ENCODE peak calls at places on chromosomes 12 and 14, in five cellular contexts. One of them, this sample, is unnamed.

GRCh38 chr12:52372216-52373154 is 5.2 kb upstream of the KRT85 start:
- DNase-seq in H1: peak
- DNase-seq in stomach: peak
- DNase-seq in GM12878: no peak
- DNase-seq in transverse colon: peak
- DNase-seq in this sample: peak

GRCh38 chr12:20748198-20748597 is 53.1 kb downstream of the SLCO1C1 start:
- DNase-seq in H1: no peak
- DNase-seq in stomach: no peak
- DNase-seq in GM12878: no peak
- DNase-seq in transverse colon: no peak
- DNase-seq in this sample: no peak

GRCh38 chr12:77087427-77087826 is 22.1 kb upstream of the E2F7 start:
- DNase-seq in H1: no peak
- DNase-seq in stomach: no peak
- DNase-seq in GM12878: no peak
- DNase-seq in transverse colon: no peak
- DNase-seq in this sample: no peak

GRCh38 chr12:65280306-65280705 is 1.8 kb downstream of the MSRB3 start:
- DNase-seq in H1: no peak
- DNase-seq in stomach: no peak
- DNase-seq in GM12878: no peak
- DNase-seq in transverse colon: no peak
- DNase-seq in this sample: no peak

GRCh38 chr14:61553730-61554641 is 141.3 kb upstream of the HIF1A start:
- DNase-seq in H1: no peak
- DNase-seq in stomach: no peak
- DNase-seq in GM12878: no peak
- DNase-seq in transverse colon: no peak
- DNase-seq in this sample: peak

GRCh38 chr12:52291267-52291935 is at the start of gene KRT81:
- DNase-seq in H1: no peak
- DNase-seq in stomach: peak
- DNase-seq in GM12878: no peak
- DNase-seq in transverse colon: no peak
- DNase-seq in this sample: peak

GRCh38 chr12:132710422-132711168 is at the start of gene PGAM5:
- DNase-seq in H1: peak
- DNase-seq in stomach: peak
- DNase-seq in GM12878: peak
- DNase-seq in transverse colon: peak
- DNase-seq in this sample: peak

GRCh38 chr12:16730772-16731171 is 124.8 kb upstream of the LMO3 start:
- DNase-seq in H1: no peak
- DNase-seq in stomach: no peak
- DNase-seq in GM12878: no peak
- DNase-seq in transverse colon: no peak
- DNase-seq in this sample: no peak

GRCh38 chr14:26191123-26191522 is 406.7 kb downstream of the NOVA1 start:
- DNase-seq in H1: no peak
- DNase-seq in stomach: no peak
- DNase-seq in GM12878: no peak
- DNase-seq in transverse colon: no peak
- DNase-seq in this sample: no peak

GRCh38 chr12:5965950-5966383 is 20.9 kb upstream of the ANO2 start:
- DNase-seq in H1: no peak
- DNase-seq in stomach: peak
- DNase-seq in GM12878: no peak
- DNase-seq in transverse colon: peak
- DNase-seq in this sample: no peak

GRCh38 chr12:107748472-107748871 is 12.5 kb downstream of the PRDM4 start:
- DNase-seq in H1: no peak
- DNase-seq in stomach: no peak
- DNase-seq in GM12878: no peak
- DNase-seq in transverse colon: no peak
- DNase-seq in this sample: no peak

GRCh38 chr14:96189288-96189711 is 15.3 kb upstream of the BDKRB2 start:
- DNase-seq in H1: no peak
- DNase-seq in stomach: no peak
- DNase-seq in GM12878: no peak
- DNase-seq in transverse colon: no peak
- DNase-seq in this sample: no peak

GRCh38 chr14:99081156-99081765 is 190.7 kb downstream of the BCL11B start:
- DNase-seq in H1: no peak
- DNase-seq in stomach: no peak
- DNase-seq in GM12878: no peak
- DNase-seq in transverse colon: no peak
- DNase-seq in this sample: peak

GRCh38 chr14:36091096-36091495 is 85.4 kb downstream of the PTCSC3 start:
- DNase-seq in H1: no peak
- DNase-seq in stomach: peak
- DNase-seq in GM12878: peak
- DNase-seq in transverse colon: no peak
- DNase-seq in this sample: no peak

GRCh38 chr14:39547845-39548244 is 115.6 kb upstream of the FBXO33 start:
- DNase-seq in H1: no peak
- DNase-seq in stomach: no peak
- DNase-seq in GM12878: no peak
- DNase-seq in transverse colon: no peak
- DNase-seq in this sample: no peak

GRCh38 chr12:108403952-108404351 is 64.8 kb upstream of the CMKLR1 start:
- DNase-seq in H1: no peak
- DNase-seq in stomach: no peak
- DNase-seq in GM12878: no peak
- DNase-seq in transverse colon: no peak
- DNase-seq in this sample: no peak

GRCh38 chr14:71472281-71472960 is 459.8 kb upstream of the RGS6 start:
- DNase-seq in H1: no peak
- DNase-seq in stomach: no peak
- DNase-seq in GM12878: no peak
- DNase-seq in transverse colon: no peak
- DNase-seq in this sample: no peak

GRCh38 chr12:94618995-94619695 is 31.2 kb downstream of the TMCC3 start:
- DNase-seq in H1: no peak
- DNase-seq in stomach: no peak
- DNase-seq in GM12878: no peak
- DNase-seq in transverse colon: no peak
- DNase-seq in this sample: no peak

GRCh38 chr12:106301611-106302321 is 767 bp upstream of the TCP11L2 start:
- DNase-seq in H1: peak
- DNase-seq in stomach: peak
- DNase-seq in GM12878: peak
- DNase-seq in transverse colon: peak
- DNase-seq in this sample: no peak

GRCh38 chr14:82757775-82758174 is 1224.1 kb upstream of the SEL1L start:
- DNase-seq in H1: no peak
- DNase-seq in stomach: no peak
- DNase-seq in GM12878: no peak
- DNase-seq in transverse colon: no peak
- DNase-seq in this sample: no peak
- TF ChIP-seq EP300 in H1: no peak
- TF ChIP-seq EP300 in stomach: no peak
- TF ChIP-seq EP300 in GM12878: no peak
- TF ChIP-seq EP300 in transverse colon: no peak
- TF ChIP-seq EP300 in this sample: no peak

GRCh38 chr14:101135796-101136742 is 232.5 kb upstream of the RTL1 start:
- DNase-seq in H1: no peak
- DNase-seq in stomach: peak
- DNase-seq in GM12878: no peak
- DNase-seq in transverse colon: no peak
- DNase-seq in this sample: no peak

GRCh38 chr14:101134851-101135486 is 231.4 kb upstream of the RTL1 start:
- DNase-seq in H1: no peak
- DNase-seq in stomach: peak
- DNase-seq in GM12878: no peak
- DNase-seq in transverse colon: no peak
- DNase-seq in this sample: no peak

GRCh38 chr14:101133068-101133467 is 229.5 kb upstream of the RTL1 start:
- DNase-seq in H1: no peak
- DNase-seq in stomach: no peak
- DNase-seq in GM12878: no peak
- DNase-seq in transverse colon: no peak
- DNase-seq in this sample: peak

GRCh38 chr14:101132588-101132987 is 229.1 kb upstream of the RTL1 start:
- DNase-seq in H1: no peak
- DNase-seq in stomach: no peak
- DNase-seq in GM12878: no peak
- DNase-seq in transverse colon: no peak
- DNase-seq in this sample: no peak

GRCh38 chr14:101134161-101134631 is 230.7 kb upstream of the RTL1 start:
- DNase-seq in H1: no peak
- DNase-seq in stomach: no peak
- DNase-seq in GM12878: no peak
- DNase-seq in transverse colon: no peak
- DNase-seq in this sample: no peak
- TF ChIP-seq CTCF in H1: no peak
- TF ChIP-seq CTCF in stomach: no peak
- TF ChIP-seq CTCF in GM12878: no peak
- TF ChIP-seq CTCF in transverse colon: no peak
- TF ChIP-seq CTCF in this sample: no peak

DNA sequence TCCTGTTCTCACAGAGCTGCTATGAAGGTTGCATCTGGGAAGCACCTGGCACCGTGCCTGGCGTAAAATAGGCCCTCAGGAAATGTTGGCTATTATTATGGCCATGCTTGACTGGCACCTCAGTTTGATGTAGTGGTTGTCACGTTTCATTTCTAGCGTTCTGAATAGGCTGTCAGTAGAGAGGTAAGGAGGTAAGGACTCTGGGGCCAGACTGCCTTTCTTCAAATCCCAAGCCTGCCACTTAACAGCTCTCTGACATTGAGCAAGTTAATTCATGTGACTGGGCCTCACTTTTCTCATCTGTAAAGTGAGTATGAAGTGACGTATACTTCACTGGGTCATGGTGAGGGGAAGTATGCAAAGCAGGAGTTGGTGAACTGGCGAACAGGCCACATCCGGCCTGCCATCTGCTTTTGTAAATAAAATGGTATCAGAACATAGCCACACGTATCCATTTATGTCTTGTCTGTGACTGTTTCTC is 196.2 kb downstream of the CACNA1C start:
- DNase-seq in H1: no peak
- DNase-seq in stomach: no peak
- DNase-seq in GM12878: peak
- DNase-seq in transverse colon: no peak
- DNase-seq in this sample: no peak
- TF ChIP-seq POLR2AphosphoS5 in H1: no peak
- TF ChIP-seq POLR2AphosphoS5 in stomach: no peak
- TF ChIP-seq POLR2AphosphoS5 in GM12878: no peak
- TF ChIP-seq POLR2AphosphoS5 in transverse colon: no peak
- TF ChIP-seq POLR2AphosphoS5 in this sample: no peak

GRCh38 chr12:89390802-89391673 is 38.7 kb upstream of the DUSP6 start:
- DNase-seq in H1: no peak
- DNase-seq in stomach: no peak
- DNase-seq in GM12878: no peak
- DNase-seq in transverse colon: peak
- DNase-seq in this sample: no peak
- TF ChIP-seq EP300 in H1: no peak
- TF ChIP-seq EP300 in stomach: no peak
- TF ChIP-seq EP300 in GM12878: no peak
- TF ChIP-seq EP300 in transverse colon: no peak
- TF ChIP-seq EP300 in this sample: no peak

GRCh38 chr12:102851246-102851645 is 65.8 kb downstream of the PAH start:
- DNase-seq in H1: no peak
- DNase-seq in stomach: no peak
- DNase-seq in GM12878: no peak
- DNase-seq in transverse colon: no peak
- DNase-seq in this sample: no peak

GRCh38 chr12:102849722-102850447 is 67.2 kb downstream of the PAH start:
- DNase-seq in H1: no peak
- DNase-seq in stomach: no peak
- DNase-seq in GM12878: no peak
- DNase-seq in transverse colon: no peak
- DNase-seq in this sample: no peak

GRCh38 chr12:102848832-102849231 is 68.2 kb downstream of the PAH start:
- DNase-seq in H1: no peak
- DNase-seq in stomach: no peak
- DNase-seq in GM12878: no peak
- DNase-seq in transverse colon: no peak
- DNase-seq in this sample: no peak

GRCh38 chr12:102847131-102847530 is 69.9 kb downstream of the PAH start:
- DNase-seq in H1: no peak
- DNase-seq in stomach: no peak
- DNase-seq in GM12878: no peak
- DNase-seq in transverse colon: no peak
- DNase-seq in this sample: no peak
- TF ChIP-seq CTCF in H1: no peak
- TF ChIP-seq CTCF in stomach: no peak
- TF ChIP-seq CTCF in GM12878: no peak
- TF ChIP-seq CTCF in transverse colon: no peak
- TF ChIP-seq CTCF in this sample: no peak

This sample was measured in suprapubic skin.